ENCODE peak calls at places on chromosomes 4 and X, in nine cellular contexts. D is BE2C, R is heart left ventricle, F is lung, K is left lung, Z is upper lobe of right lung, E is psoas muscle, L is body of pancreas, J is RWPE2. H is an unnamed sample. For H3K4me1, the result is how much of the 10 kb centered on the place peaks cover.

GRCh38 chr4:47334597-47335185 is 128.8 kb downstream of the COMMD8 start:
- DNase-seq in D (no peak), R (no peak), F (no peak), K (no peak), Z (no peak), E (no peak), L (no peak), J (no peak), H (no peak)

GRCh38 chr4:98688416-98689290 is 30.2 kb upstream of the TSPAN5 start:
- DNase-seq in D (no peak), R (no peak), F (no peak), K (no peak), Z (no peak), E (no peak), L (no peak), J (no peak), H (no peak)

GRCh38 chrX:120244735-120245498 is 5.7 kb upstream of the ZBTB33 start:
- DNase-seq in D (peak), R (peak), F (peak), K (peak), Z (peak), E (peak), L (peak), J (peak), H (peak)

GRCh38 chr4:48205092-48205491 is 64.5 kb downstream of the TEC start:
- DNase-seq in D (no peak), R (no peak), F (no peak), K (no peak), Z (no peak), E (no peak), L (no peak), J (no peak), H (no peak)

GRCh38 chrX:131747173-131747572 is 203.3 kb downstream of the OR13H1 start:
- DNase-seq in D (no peak), R (no peak), F (peak), K (peak), Z (no peak), E (peak), L (no peak), J (no peak), H (no peak)

GRCh38 chr4:114272226-114272625 is 292.8 kb upstream of the ARSJ start:
- DNase-seq in D (no peak), R (no peak), F (no peak), K (no peak), Z (no peak), E (no peak), L (no peak), J (no peak), H (no peak)

GRCh38 chr4:3324093-3324815 is 31.4 kb downstream of the RGS12 start:
- DNase-seq in D (no peak), R (no peak), F (no peak), K (no peak), Z (peak), E (no peak), L (no peak), J (no peak), H (no peak)

GRCh38 chr4:12211636-12212035 is 782.9 kb upstream of the HS3ST1 start:
- DNase-seq in D (no peak), R (no peak), F (no peak), K (no peak), Z (no peak), E (no peak), L (no peak), J (no peak), H (no peak)

GRCh38 chrX:119605398-119605738 is 856 bp downstream of the NKRF start:
- DNase-seq in D (peak), R (no peak), F (no peak), K (peak), Z (peak), E (no peak), L (no peak), J (no peak), H (peak)

GRCh38 chr4:76305033-76305687 is 1.4 kb upstream of the STBD1 start:
- DNase-seq in D (no peak), R (no peak), F (no peak), K (no peak), Z (no peak), E (no peak), L (no peak), J (no peak), H (no peak)

GRCh38 chr4:76301068-76301774 is 5.3 kb upstream of the STBD1 start:
- DNase-seq in D (no peak), R (no peak), F (no peak), K (no peak), Z (no peak), E (peak), L (peak), J (no peak), H (peak)

GRCh38 chr4:76301775-76302162 is 4.8 kb upstream of the STBD1 start:
- DNase-seq in D (no peak), R (no peak), F (no peak), K (no peak), Z (no peak), E (no peak), L (no peak), J (no peak), H (no peak)

GRCh38 chr4:76300012-76300411 is 6.5 kb upstream of the STBD1 start:
- DNase-seq in D (no peak), R (no peak), F (no peak), K (no peak), Z (no peak), E (no peak), L (no peak), J (no peak), H (no peak)

DNA sequence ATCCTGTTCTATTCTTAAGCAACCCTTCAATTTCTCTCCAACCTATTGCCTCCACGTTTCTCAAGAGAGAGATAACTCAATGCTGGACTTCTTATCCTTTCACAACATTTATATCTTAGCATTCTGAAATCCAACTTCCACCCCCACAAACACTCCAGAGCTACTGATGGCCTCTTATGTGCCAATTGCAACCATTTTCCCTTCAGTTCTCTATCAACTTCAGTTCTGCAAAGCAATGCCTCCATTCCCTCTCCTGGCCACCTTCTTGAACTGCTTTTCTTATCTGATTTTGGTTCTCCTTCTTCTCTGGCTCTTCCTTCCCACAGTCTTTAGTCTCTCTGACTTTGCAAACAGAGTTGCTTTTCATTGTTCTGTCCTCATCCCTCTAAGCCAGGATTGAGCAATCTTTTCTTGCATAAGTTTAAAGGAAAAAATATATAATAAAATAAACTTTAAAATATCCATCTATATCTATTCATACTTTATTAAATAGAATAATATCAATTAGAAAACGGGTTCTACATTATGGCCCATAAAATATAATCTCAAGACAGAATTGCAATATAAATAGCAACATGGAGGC is 3.6 kb upstream of the STBD1 start:
- DNase-seq in D (no peak), R (no peak), F (no peak), K (no peak), Z (no peak), E (no peak), L (no peak), J (no peak), H (no peak)
- H3K4me1 ChIP-seq in D (under half), R (under half), F (under half), K (under half), Z (under half), E (half or more), L (half or more), J (under half), H (under half)

DNA sequence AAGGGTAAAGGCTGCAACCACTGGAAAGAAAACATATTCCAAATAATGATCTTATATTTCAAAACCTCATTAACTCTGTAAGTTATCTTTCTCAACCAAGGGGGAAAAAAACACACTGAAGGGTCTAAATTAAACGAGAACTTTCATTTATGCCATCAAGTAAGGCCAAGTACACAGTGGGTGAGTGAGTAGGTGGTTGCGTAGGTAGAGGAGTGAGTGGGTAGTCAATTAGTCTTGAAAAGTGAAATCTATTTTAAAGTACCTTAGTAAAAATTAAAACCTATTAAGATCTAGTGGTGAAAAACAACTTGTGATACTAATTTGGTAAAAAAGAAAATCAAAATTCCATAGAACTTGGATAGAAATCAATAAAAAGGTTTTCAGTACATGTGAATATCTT is 3.5 kb downstream of the CASK start:
- DNase-seq in D (no peak), R (no peak), F (no peak), K (no peak), Z (no peak), E (no peak), L (no peak), J (no peak), H (no peak)
- H3K4me3 ChIP-seq in D (no peak), R (no peak), F (no peak), K (no peak), Z (no peak), E (no peak), L (no peak), J (no peak), H (no peak)

GRCh38 chr4:38930199-38930598 is 62.6 kb downstream of the FAM114A1 start:
- DNase-seq in D (no peak), R (no peak), F (no peak), K (no peak), Z (no peak), E (no peak), L (no peak), J (no peak), H (no peak)

GRCh38 chr4:38930696-38931095 is 63.1 kb downstream of the FAM114A1 start:
- DNase-seq in D (no peak), R (no peak), F (no peak), K (no peak), Z (no peak), E (no peak), L (no peak), J (no peak), H (no peak)

GRCh38 chr4:38928886-38929285 is 61.3 kb downstream of the FAM114A1 start:
- DNase-seq in D (no peak), R (no peak), F (no peak), K (no peak), Z (no peak), E (no peak), L (no peak), J (no peak), H (no peak)

GRCh38 chr4:38926917-38927316 is 59.3 kb downstream of the FAM114A1 start:
- DNase-seq in D (no peak), R (no peak), F (no peak), K (no peak), Z (no peak), E (no peak), L (no peak), J (no peak), H (no peak)

GRCh38 chr4:38931125-38931524 is 63.5 kb downstream of the FAM114A1 start:
- DNase-seq in D (no peak), R (no peak), F (no peak), K (no peak), Z (no peak), E (no peak), L (no peak), J (no peak), H (no peak)
- TF ChIP-seq CTCF in D (no peak), R (no peak), F (no peak), K (no peak), Z (no peak), E (no peak), L (no peak), J (no peak), H (no peak)

GRCh38 chr4:123569541-123569940 is 172.9 kb downstream of the SPRY1 start:
- DNase-seq in D (no peak), R (no peak), F (no peak), K (no peak), Z (no peak), E (no peak), L (no peak), J (no peak), H (no peak)

GRCh38 chr4:123568936-123569335 is 172.3 kb downstream of the SPRY1 start:
- DNase-seq in D (no peak), R (no peak), F (no peak), K (no peak), Z (no peak), E (no peak), L (no peak), J (no peak), H (no peak)

GRCh38 chr4:123578276-123579014 is 181.8 kb downstream of the SPRY1 start:
- DNase-seq in D (no peak), R (no peak), F (no peak), K (no peak), Z (no peak), E (no peak), L (no peak), J (no peak), H (no peak)

GRCh38 chr4:123577507-123577906 is 180.9 kb downstream of the SPRY1 start:
- DNase-seq in D (no peak), R (no peak), F (no peak), K (no peak), Z (no peak), E (no peak), L (no peak), J (no peak), H (no peak)

DNA sequence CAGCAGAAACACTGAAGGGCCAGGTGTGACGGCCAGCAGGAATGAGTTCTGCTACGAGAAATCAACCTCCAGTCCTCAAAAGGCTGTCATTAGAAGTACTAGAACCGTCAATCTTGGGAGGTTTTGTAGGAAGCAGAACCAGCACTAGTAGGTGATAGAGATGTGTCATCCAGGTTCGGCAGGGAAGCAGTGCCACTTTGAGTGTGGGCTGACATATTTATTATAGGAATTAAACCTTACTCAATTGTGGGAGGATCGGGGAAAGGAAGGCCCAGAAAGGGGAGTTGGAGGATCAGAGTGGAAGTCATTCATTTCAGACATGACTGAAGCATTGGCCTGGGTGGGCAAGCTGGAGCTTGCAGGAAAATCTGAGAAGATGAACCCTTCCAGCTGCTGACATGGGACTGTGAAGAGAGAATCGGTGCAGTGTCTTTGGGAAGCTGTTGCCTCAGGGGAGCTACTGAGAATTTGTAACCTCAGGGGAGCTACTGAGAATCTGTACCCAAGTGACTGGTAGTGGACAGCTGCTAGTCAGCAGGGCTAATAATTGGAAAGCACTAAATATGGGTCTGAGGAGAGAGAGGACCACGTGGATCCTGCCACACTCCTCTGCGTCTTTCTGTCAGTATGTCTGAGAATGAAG is 177.4 kb downstream of the SPRY1 start:
- DNase-seq in D (no peak), R (no peak), F (no peak), K (no peak), Z (no peak), E (no peak), L (no peak), J (no peak), H (no peak)
- H3K4me1 ChIP-seq in D (under half), R (under half), F (under half), K (under half), Z (under half), E (under half), L (under half), J (under half), H (under half)